ENCODE peak calls at places on chromosomes 12 and 14, in four cellular contexts. R is body of pancreas, S is GM06990, A is fibroblast of pulmonary artery. K is an unnamed sample.

GRCh38 chr12:34190054-34190453 is 167.8 kb downstream of the ALG10 start:
- DNase-seq in S (no peak), A (no peak), R (no peak), K (no peak)

GRCh38 chr12:62860501-62861156 is 74.3 kb downstream of the PPM1H start:
- DNase-seq in S (no peak), R (no peak), A (peak), K (no peak)

GRCh38 chr14:71594828-71595227 is 337.4 kb upstream of the RGS6 start:
- DNase-seq in R (no peak), A (no peak), S (no peak), K (peak)

GRCh38 chr14:64773577-64773976 is 69.4 kb downstream of the PLEKHG3 start:
- DNase-seq in S (no peak), R (no peak), A (no peak), K (no peak)

GRCh38 chr12:48104531-48104930 is 1.3 kb downstream of the SENP1 start:
- DNase-seq in S (no peak), R (no peak), A (no peak), K (no peak)

GRCh38 chr12:5807090-5807414 is 138.0 kb downstream of the ANO2 start:
- DNase-seq in S (no peak), A (no peak), R (no peak), K (peak)

GRCh38 chr14:93102141-93102540 is 13.6 kb downstream of the ITPK1 start:
- DNase-seq in S (no peak), R (no peak), A (no peak), K (no peak)

GRCh38 chr12:130661059-130661458 is 55.0 kb downstream of the RIMBP2 start:
- DNase-seq in A (no peak), S (no peak), R (no peak), K (no peak)

GRCh38 chr12:6092784-6093722 is 31.4 kb downstream of the VWF start:
- DNase-seq in S (no peak), R (no peak), A (peak), K (peak)

GRCh38 chr12:6226002-6226700 is 26.0 kb downstream of the CD9 start:
- DNase-seq in A (peak), S (no peak), R (peak), K (peak)

GRCh38 chr14:77239412-77239811 is 31.6 kb downstream of the NGB start:
- DNase-seq in A (no peak), S (no peak), R (no peak), K (no peak)

GRCh38 chr12:6038160-6038559 is 86.3 kb downstream of the VWF start:
- DNase-seq in R (peak), A (peak), S (no peak), K (peak)

GRCh38 chr12:23950775-23951391 is 1.4 kb upstream of the SOX5 start:
- DNase-seq in R (no peak), A (peak), S (no peak), K (no peak)

GRCh38 chr12:78149459-78149858 is 318.8 kb downstream of the NAV3 start:
- DNase-seq in S (no peak), R (no peak), A (peak), K (no peak)

GRCh38 chr12:95146767-95147166 is 70.5 kb downstream of the FGD6 start:
- DNase-seq in R (no peak), S (no peak), A (no peak), K (no peak)

GRCh38 chr14:42110167-42110566 is 503.5 kb downstream of the LRFN5 start:
- DNase-seq in S (no peak), A (peak), R (no peak), K (peak)

GRCh38 chr12:131084341-131085011 is 130.8 kb downstream of the ADGRD1 start:
- DNase-seq in A (no peak), S (no peak), R (no peak), K (no peak)

GRCh38 chr14:66746316-66747006 is 238.5 kb downstream of the GPHN start:
- DNase-seq in R (peak), S (no peak), A (peak), K (peak)

GRCh38 chr12:32115404-32116104 is 8.9 kb downstream of the BICD1 start:
- DNase-seq in R (peak), A (peak), S (no peak), K (peak)

GRCh38 chr12:121468451-121468850 is 68.5 kb downstream of the RNF34 start:
- DNase-seq in R (no peak), S (no peak), A (no peak), K (peak)

GRCh38 chr14:71701990-71702389 is 230.2 kb upstream of the RGS6 start:
- DNase-seq in R (no peak), A (no peak), S (no peak), K (no peak)

GRCh38 chr12:94855853-94856252 is 147.6 kb downstream of the NDUFA12 start:
- DNase-seq in R (no peak), S (no peak), A (no peak), K (no peak)

GRCh38 chr12:132571051-132571450 is 39.3 kb downstream of the LRCOL1 start:
- DNase-seq in A (no peak), R (no peak), S (no peak), K (no peak)

GRCh38 chr14:23327947-23328744 is 6.9 kb downstream of the PABPN1 start:
- DNase-seq in S (no peak), R (peak), A (peak), K (peak)

GRCh38 chr12:94498073-94498472 is 38.4 kb upstream of the CEP83 start:
- DNase-seq in R (no peak), A (no peak), S (peak), K (no peak)

GRCh38 chr12:51008329-51008728 is 17.9 kb downstream of the SLC11A2 start:
- DNase-seq in A (no peak), S (no peak), R (no peak), K (no peak)

GRCh38 chr14:64930085-64930843 is 12.3 kb downstream of the GPX2 start:
- DNase-seq in R (no peak), A (peak), S (no peak), K (peak)

GRCh38 chr12:92717202-92717601 is 14.4 kb downstream of the PLEKHG7 start:
- DNase-seq in S (no peak), A (peak), R (no peak), K (peak)

GRCh38 chr12:121295746-121296617 is 527 bp downstream of the CAMKK2 start:
- DNase-seq in R (peak), A (no peak), S (no peak), K (peak)

GRCh38 chr12:100738086-100738485 is 56.5 kb upstream of the ANO4 start:
- DNase-seq in S (no peak), R (no peak), A (no peak), K (no peak)

GRCh38 chr14:83101855-83102254 is 1568.2 kb upstream of the SEL1L start:
- DNase-seq in R (no peak), S (no peak), A (no peak), K (no peak)

GRCh38 chr14:76396714-76397187 is 20.8 kb downstream of the ESRRB start:
- DNase-seq in A (no peak), S (no peak), R (no peak), K (no peak)

GRCh38 chr12:40202095-40203059 is 22.4 kb upstream of the LRRK2 start:
- DNase-seq in R (no peak), A (no peak), S (no peak), K (no peak)

GRCh38 chr12:71045781-71046180 is 112.0 kb downstream of the TSPAN8 start:
- DNase-seq in A (peak), S (no peak), R (no peak), K (peak)

DNA sequence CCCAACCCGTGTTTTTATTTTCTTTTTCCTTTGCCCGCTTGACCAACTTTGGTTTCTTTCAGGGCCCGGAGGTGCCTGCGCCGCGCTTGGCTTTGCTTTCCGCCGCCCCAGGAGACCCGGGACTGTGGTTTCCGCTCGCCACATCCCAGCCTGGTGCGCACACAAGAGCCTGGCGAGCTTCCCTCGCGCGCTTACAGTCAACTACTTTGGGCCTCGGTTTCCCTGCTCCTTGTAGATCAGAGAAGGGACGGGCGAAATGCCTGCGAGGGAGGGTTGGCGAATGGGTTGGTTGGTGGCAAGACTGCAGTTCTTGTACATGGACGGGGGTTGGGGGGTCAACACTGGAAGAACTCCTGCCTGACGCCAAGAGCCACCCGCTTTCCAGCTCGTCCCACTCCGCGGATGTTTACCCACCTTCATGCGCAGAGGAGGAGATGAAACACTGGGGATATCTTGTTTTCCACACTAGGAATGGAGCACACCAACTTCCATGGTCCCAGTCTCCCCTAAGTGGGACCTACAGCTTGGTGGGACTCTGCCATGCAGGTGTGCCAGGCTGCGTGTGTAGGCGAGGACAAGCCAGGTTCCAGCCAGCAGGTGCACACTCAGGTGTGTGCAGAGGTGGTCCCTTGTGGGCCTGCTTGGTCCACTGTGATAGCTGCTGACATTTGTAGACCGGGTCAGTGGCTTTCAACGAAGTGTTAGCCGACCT is 16.6 kb upstream of the TBX3 start:
- DNase-seq in R (no peak), S (no peak), A (no peak), K (no peak)
- H3K4me3 ChIP-seq in R (no peak), S (no peak), A (no peak), K (no peak)

GRCh38 chr12:9364224-9365176 is 156.3 kb upstream of the PZP start:
- DNase-seq in R (no peak), A (peak), S (peak), K (peak)
- H3K4me3 ChIP-seq in R (no peak), A (no peak), S (peak), K (peak)

GRCh38 chr12:11500222-11500860 is 105.0 kb upstream of the PRB2 start:
- DNase-seq in R (peak), A (peak), S (peak), K (peak)
- H3K4me3 ChIP-seq in R (no peak), A (no peak), S (no peak), K (no peak)

GRCh38 chr12:633731-634130 is 29.5 kb downstream of the NINJ2 start:
- DNase-seq in S (no peak), R (no peak), A (no peak), K (no peak)

GRCh38 chr12:632102-632696 is 31.0 kb downstream of the NINJ2 start:
- DNase-seq in R (no peak), S (no peak), A (peak), K (peak)

GRCh38 chr12:627863-628805 is 35.1 kb downstream of the NINJ2 start:
- DNase-seq in S (no peak), A (no peak), R (no peak), K (no peak)

GRCh38 chr12:627285-627684 is 36.0 kb downstream of the NINJ2 start:
- DNase-seq in A (no peak), S (no peak), R (no peak), K (no peak)

DNA sequence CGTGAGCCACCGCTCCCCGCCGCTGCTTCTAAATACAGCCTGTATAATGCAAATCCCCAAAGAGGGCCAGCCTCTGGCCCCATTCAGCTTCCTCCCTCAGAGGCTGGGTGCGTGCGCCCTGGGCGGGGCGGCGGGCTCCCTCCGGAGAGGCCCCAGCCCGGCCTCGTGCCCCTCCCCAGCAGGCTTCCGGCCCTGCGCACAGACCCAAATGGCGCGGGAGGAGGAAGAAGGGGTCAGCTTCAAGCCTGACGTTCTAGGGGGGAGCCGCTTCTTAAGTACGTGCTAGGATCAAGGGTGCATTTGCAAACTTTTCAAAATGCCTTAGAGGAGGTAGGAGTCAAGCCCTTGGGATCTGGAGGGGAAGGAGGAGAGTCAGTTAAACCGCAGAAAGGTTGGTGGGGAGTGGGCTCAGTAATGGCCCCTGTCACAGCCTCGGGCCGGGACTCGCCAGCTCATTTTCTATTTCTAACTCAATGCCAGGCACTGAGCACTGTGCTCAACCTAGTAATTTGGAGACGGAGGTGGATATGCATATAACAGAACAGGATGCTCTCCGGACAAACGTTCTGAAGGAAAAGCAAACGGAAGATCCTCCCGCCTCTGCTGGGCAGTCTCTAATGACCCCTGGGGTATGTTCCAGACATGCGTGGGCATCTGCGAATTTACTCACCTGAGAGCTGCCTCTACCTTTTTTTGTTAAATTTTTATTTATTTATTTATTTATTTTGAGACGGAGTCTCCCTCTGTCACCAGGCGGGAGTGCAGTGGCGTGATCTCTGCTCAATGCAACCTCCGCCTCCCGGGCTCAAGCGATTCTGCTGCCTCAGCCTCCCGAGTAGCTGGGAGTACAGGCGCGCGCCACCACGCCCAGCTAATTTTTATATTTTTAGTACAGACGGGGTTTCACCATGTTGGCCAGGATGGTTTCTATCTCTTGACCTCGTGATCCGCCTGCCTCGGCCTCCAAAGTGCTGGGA is 32.3 kb downstream of the NINJ2 start:
- DNase-seq in S (peak), A (no peak), R (no peak), K (no peak)
- H3K4me3 ChIP-seq in S (peak), A (no peak), R (no peak), K (no peak)

GRCh38 chr14:106585692-106586091 is 1059.3 kb downstream of the TMEM121 start:
- DNase-seq in A (no peak), S (no peak), R (no peak), K (no peak)

DNA sequence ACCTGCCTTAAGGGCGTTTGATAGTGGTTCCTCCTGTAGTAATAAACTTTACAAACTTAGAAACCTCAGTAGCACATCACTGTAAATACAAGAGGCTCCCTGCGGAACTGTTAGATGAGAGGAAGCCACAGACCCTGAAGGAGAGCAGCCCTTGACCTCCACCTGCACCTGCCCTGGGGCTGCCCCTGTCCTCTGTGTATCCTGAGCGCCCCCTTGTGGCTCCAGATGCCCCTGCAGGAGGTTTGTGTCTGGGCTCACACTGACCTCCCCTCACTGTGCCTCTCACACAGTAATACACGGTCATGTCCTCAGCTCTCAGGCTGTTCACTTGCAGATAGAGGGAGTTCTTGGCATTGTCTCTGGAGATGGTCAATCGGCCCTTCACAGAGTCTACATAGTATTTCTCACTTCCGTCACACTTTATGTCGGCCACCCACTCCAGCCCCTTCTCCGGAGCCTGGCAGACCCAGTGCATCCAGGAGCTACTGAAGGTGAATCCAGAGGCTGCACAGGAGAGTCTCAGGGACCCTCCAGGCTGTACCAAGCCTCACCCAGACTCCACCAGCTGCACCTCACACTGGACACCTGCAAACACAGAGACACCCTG is 1059.8 kb downstream of the TMEM121 start:
- DNase-seq in R (peak), A (no peak), S (peak), K (no peak)
- H3K4me3 ChIP-seq in R (no peak), A (no peak), S (no peak), K (no peak)

GRCh38 chr12:104596876-104597833 is 140.4 kb downstream of the CHST11 start:
- DNase-seq in R (no peak), S (no peak), A (peak), K (no peak)
- H3K4me3 ChIP-seq in R (no peak), S (no peak), A (no peak), K (no peak)

DNA sequence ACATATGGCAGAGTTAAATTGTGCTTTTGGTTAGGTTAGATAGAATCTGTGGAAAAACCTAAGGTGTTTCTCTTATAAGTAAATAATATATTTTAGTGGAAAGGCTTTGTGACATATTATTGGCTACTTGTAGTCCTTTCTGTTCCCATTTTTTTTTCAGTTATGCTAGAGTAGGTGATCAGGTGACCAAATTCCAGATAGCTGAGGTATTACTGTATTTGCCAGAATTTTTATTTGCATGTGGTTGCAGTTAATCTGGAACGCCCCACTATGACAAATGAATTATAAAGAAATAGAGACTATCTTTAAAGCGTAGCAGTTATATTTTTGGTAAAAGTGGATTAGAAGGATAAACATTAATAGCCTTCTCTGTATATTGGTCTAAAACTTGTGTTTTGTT is 52.0 kb downstream of the ARHGAP5 start:
- DNase-seq in A (peak), R (no peak), S (no peak), K (peak)
- H3K4me3 ChIP-seq in A (no peak), R (no peak), S (no peak), K (no peak)

DNA sequence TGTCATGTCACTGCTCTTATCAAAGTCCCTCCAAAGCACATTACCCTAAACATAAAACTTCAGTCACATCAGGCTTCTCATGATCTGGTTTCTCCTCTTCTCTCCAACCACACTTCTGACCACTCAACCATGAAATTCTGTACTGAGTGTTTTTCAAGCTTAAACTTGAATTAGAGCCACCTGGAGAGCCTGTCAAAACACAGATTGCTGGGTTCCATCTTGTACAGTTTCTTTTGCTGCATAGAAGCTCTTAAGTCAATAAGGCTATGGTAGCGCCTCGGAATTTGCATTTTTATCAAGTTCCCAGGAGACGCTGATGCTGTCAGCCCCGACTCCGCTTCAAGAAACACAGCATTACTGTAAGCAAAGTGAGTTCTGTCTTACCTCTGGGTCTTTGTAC is 16.4 kb upstream of the SRRM4 start:
- DNase-seq in S (no peak), A (no peak), R (no peak), K (no peak)
- H3K4me3 ChIP-seq in S (no peak), A (no peak), R (no peak), K (no peak)

GRCh38 chr12:27979145-27979544 is 6.6 kb upstream of the PTHLH start:
- DNase-seq in A (no peak), R (no peak), S (no peak), K (peak)
- H3K4me3 ChIP-seq in A (no peak), R (no peak), S (no peak), K (no peak)